ENCODE peak calls at places on chromosomes 6 and 20, in six cellular contexts. One of them, this sample, is unnamed.

GRCh38 chr6:146884728-146885127 is 286.0 kb downstream of the ADGB start:
- DNase-seq in kidney epithelial cell: peak
- DNase-seq in psoas muscle: no peak
- DNase-seq in heart right ventricle: no peak
- DNase-seq in foreskin fibroblast: no peak
- DNase-seq in upper lobe of right lung: no peak
- DNase-seq in this sample: no peak

GRCh38 chr20:19880256-19881079 is 122.4 kb downstream of the RIN2 start:
- DNase-seq in psoas muscle: no peak
- DNase-seq in foreskin fibroblast: no peak
- DNase-seq in upper lobe of right lung: no peak
- DNase-seq in kidney epithelial cell: peak
- DNase-seq in heart right ventricle: no peak
- DNase-seq in this sample: no peak

GRCh38 chr20:10110151-10110550 is 75.4 kb downstream of the ANKEF1 start:
- DNase-seq in heart right ventricle: no peak
- DNase-seq in upper lobe of right lung: no peak
- DNase-seq in kidney epithelial cell: no peak
- DNase-seq in psoas muscle: no peak
- DNase-seq in foreskin fibroblast: peak
- DNase-seq in this sample: no peak

GRCh38 chr20:59413326-59413865 is 113.0 kb downstream of the EDN3 start:
- DNase-seq in upper lobe of right lung: no peak
- DNase-seq in heart right ventricle: no peak
- DNase-seq in psoas muscle: no peak
- DNase-seq in foreskin fibroblast: no peak
- DNase-seq in kidney epithelial cell: no peak
- DNase-seq in this sample: no peak

GRCh38 chr20:6055981-6056569 is 2.2 kb upstream of the LRRN4 start:
- DNase-seq in heart right ventricle: no peak
- DNase-seq in foreskin fibroblast: no peak
- DNase-seq in kidney epithelial cell: no peak
- DNase-seq in upper lobe of right lung: no peak
- DNase-seq in psoas muscle: no peak
- DNase-seq in this sample: no peak

GRCh38 chr6:34568341-34568680 is 12.2 kb upstream of the SPDEF start:
- DNase-seq in kidney epithelial cell: no peak
- DNase-seq in psoas muscle: no peak
- DNase-seq in foreskin fibroblast: no peak
- DNase-seq in upper lobe of right lung: no peak
- DNase-seq in heart right ventricle: no peak
- DNase-seq in this sample: no peak

GRCh38 chr20:52410182-52410647 is 218.6 kb upstream of the ZFP64 start:
- DNase-seq in kidney epithelial cell: peak
- DNase-seq in foreskin fibroblast: no peak
- DNase-seq in psoas muscle: no peak
- DNase-seq in upper lobe of right lung: no peak
- DNase-seq in heart right ventricle: peak
- DNase-seq in this sample: peak

GRCh38 chr20:9154464-9155024 is 85.7 kb downstream of the PLCB4 start:
- DNase-seq in upper lobe of right lung: no peak
- DNase-seq in foreskin fibroblast: no peak
- DNase-seq in heart right ventricle: no peak
- DNase-seq in kidney epithelial cell: no peak
- DNase-seq in psoas muscle: no peak
- DNase-seq in this sample: no peak

GRCh38 chr20:63106765-63107448 is 100.1 kb upstream of the BHLHE23 start:
- DNase-seq in foreskin fibroblast: no peak
- DNase-seq in heart right ventricle: no peak
- DNase-seq in kidney epithelial cell: no peak
- DNase-seq in psoas muscle: no peak
- DNase-seq in upper lobe of right lung: no peak
- DNase-seq in this sample: no peak

GRCh38 chr6:39302011-39302410 is 12.2 kb downstream of the KCNK17 start:
- DNase-seq in upper lobe of right lung: no peak
- DNase-seq in psoas muscle: no peak
- DNase-seq in kidney epithelial cell: no peak
- DNase-seq in heart right ventricle: no peak
- DNase-seq in foreskin fibroblast: no peak
- DNase-seq in this sample: no peak

GRCh38 chr6:39304951-39305350 is 9.3 kb downstream of the KCNK17 start:
- DNase-seq in upper lobe of right lung: no peak
- DNase-seq in kidney epithelial cell: no peak
- DNase-seq in psoas muscle: no peak
- DNase-seq in heart right ventricle: no peak
- DNase-seq in foreskin fibroblast: no peak
- DNase-seq in this sample: no peak

GRCh38 chr6:39301606-39302005 is 12.6 kb downstream of the KCNK17 start:
- DNase-seq in heart right ventricle: no peak
- DNase-seq in kidney epithelial cell: no peak
- DNase-seq in upper lobe of right lung: no peak
- DNase-seq in foreskin fibroblast: no peak
- DNase-seq in psoas muscle: no peak
- DNase-seq in this sample: no peak

GRCh38 chr6:39302669-39303424 is 11.4 kb downstream of the KCNK17 start:
- DNase-seq in psoas muscle: peak
- DNase-seq in heart right ventricle: peak
- DNase-seq in upper lobe of right lung: peak
- DNase-seq in kidney epithelial cell: no peak
- DNase-seq in foreskin fibroblast: peak
- DNase-seq in this sample: no peak

GRCh38 chr6:39303425-39304153 is 10.6 kb downstream of the KCNK17 start:
- DNase-seq in psoas muscle: no peak
- DNase-seq in kidney epithelial cell: no peak
- DNase-seq in heart right ventricle: no peak
- DNase-seq in foreskin fibroblast: no peak
- DNase-seq in upper lobe of right lung: no peak
- DNase-seq in this sample: no peak
- H3K4me3 ChIP-seq in psoas muscle: no peak
- H3K4me3 ChIP-seq in kidney epithelial cell: no peak
- H3K4me3 ChIP-seq in heart right ventricle: no peak
- H3K4me3 ChIP-seq in foreskin fibroblast: no peak
- H3K4me3 ChIP-seq in upper lobe of right lung: no peak
- H3K4me3 ChIP-seq in this sample: no peak

DNA sequence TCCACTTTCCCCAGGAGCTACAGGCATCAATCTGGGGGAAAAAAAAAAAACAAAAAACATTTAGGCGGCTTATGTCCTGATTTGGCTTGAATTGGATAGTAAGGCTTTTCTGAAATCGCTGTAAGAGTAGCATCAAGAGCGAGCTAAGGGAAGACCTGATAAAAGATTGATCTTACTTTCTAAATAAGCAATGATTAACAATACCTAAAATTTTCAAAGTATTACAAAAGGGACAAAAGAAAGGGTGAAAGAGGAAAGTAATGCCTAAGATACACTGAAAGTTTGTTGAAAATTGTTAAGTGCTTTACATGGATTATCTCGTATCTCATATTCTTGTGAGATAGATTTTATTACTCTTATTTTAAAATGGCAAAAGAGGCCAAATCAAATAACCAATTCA is 106.5 kb upstream of the PRSS16 start:
- DNase-seq in foreskin fibroblast: no peak
- DNase-seq in heart right ventricle: no peak
- DNase-seq in psoas muscle: no peak
- DNase-seq in kidney epithelial cell: no peak
- DNase-seq in upper lobe of right lung: no peak
- DNase-seq in this sample: no peak
- H3K4me3 ChIP-seq in foreskin fibroblast: peak
- H3K4me3 ChIP-seq in heart right ventricle: no peak
- H3K4me3 ChIP-seq in psoas muscle: no peak
- H3K4me3 ChIP-seq in kidney epithelial cell: no peak
- H3K4me3 ChIP-seq in upper lobe of right lung: no peak
- H3K4me3 ChIP-seq in this sample: no peak

GRCh38 chr20:33668087-33668790 is 1.5 kb downstream of the ACTL10 start:
- DNase-seq in foreskin fibroblast: no peak
- DNase-seq in upper lobe of right lung: no peak
- DNase-seq in kidney epithelial cell: no peak
- DNase-seq in heart right ventricle: peak
- DNase-seq in psoas muscle: no peak
- DNase-seq in this sample: no peak
- H3K4me3 ChIP-seq in foreskin fibroblast: no peak
- H3K4me3 ChIP-seq in upper lobe of right lung: peak
- H3K4me3 ChIP-seq in kidney epithelial cell: no peak
- H3K4me3 ChIP-seq in heart right ventricle: peak
- H3K4me3 ChIP-seq in psoas muscle: peak
- H3K4me3 ChIP-seq in this sample: no peak

DNA sequence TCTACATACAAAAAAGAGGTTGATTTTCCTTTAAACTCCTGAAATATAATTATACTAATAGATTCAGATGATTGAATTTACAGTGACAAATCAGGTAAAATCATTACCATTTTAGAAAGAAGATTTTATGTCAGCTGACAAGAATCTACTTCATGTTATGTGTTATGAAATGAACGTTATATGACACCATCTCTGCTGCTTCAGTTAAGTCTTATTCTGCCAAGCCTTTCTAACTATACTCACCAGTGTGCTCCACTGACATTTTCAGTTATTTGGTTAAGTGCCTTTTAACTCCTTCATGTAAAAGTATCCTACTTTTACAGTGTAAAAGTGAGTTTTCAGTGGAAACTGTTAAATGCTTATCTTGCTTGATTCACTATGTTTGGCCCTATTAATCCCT is 80.4 kb downstream of the RWDD2A start:
- DNase-seq in heart right ventricle: no peak
- DNase-seq in upper lobe of right lung: no peak
- DNase-seq in psoas muscle: no peak
- DNase-seq in foreskin fibroblast: peak
- DNase-seq in kidney epithelial cell: no peak
- DNase-seq in this sample: no peak
- H3K4me3 ChIP-seq in heart right ventricle: no peak
- H3K4me3 ChIP-seq in upper lobe of right lung: no peak
- H3K4me3 ChIP-seq in psoas muscle: no peak
- H3K4me3 ChIP-seq in foreskin fibroblast: no peak
- H3K4me3 ChIP-seq in kidney epithelial cell: no peak
- H3K4me3 ChIP-seq in this sample: no peak

DNA sequence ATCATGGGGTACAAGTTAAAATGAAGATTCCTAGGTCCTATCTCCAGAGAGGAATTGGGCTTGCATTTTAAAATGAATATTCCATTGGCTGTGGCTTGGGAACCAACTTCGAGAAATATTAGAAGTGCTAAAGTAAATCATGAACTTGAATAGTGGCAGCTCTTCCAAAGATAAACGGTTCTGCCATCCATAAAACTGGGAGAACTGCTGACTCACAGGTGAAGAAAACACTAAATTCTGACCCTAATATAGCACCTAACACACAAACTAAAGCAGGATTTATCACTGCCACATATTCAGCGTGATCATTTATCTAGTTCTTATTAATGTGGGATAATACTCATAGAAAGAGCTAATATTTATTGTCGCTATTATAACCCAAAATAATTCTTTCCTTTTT is 508.1 kb upstream of the ID4 start:
- DNase-seq in upper lobe of right lung: no peak
- DNase-seq in kidney epithelial cell: no peak
- DNase-seq in foreskin fibroblast: no peak
- DNase-seq in heart right ventricle: no peak
- DNase-seq in psoas muscle: no peak
- DNase-seq in this sample: no peak
- H3K4me3 ChIP-seq in upper lobe of right lung: no peak
- H3K4me3 ChIP-seq in kidney epithelial cell: no peak
- H3K4me3 ChIP-seq in foreskin fibroblast: no peak
- H3K4me3 ChIP-seq in heart right ventricle: no peak
- H3K4me3 ChIP-seq in psoas muscle: no peak
- H3K4me3 ChIP-seq in this sample: no peak

GRCh38 chr6:42045538-42046460 is 4.5 kb upstream of the TAF8 start:
- DNase-seq in foreskin fibroblast: peak
- DNase-seq in psoas muscle: peak
- DNase-seq in upper lobe of right lung: peak
- DNase-seq in kidney epithelial cell: peak
- DNase-seq in heart right ventricle: peak
- DNase-seq in this sample: peak
- H3K4me3 ChIP-seq in foreskin fibroblast: peak
- H3K4me3 ChIP-seq in psoas muscle: peak
- H3K4me3 ChIP-seq in upper lobe of right lung: peak
- H3K4me3 ChIP-seq in kidney epithelial cell: no peak
- H3K4me3 ChIP-seq in heart right ventricle: peak
- H3K4me3 ChIP-seq in this sample: no peak

GRCh38 chr6:44603044-44603686 is 215.7 kb downstream of the CDC5L start:
- DNase-seq in kidney epithelial cell: no peak
- DNase-seq in heart right ventricle: no peak
- DNase-seq in foreskin fibroblast: no peak
- DNase-seq in upper lobe of right lung: no peak
- DNase-seq in psoas muscle: no peak
- DNase-seq in this sample: no peak
- H3K4me3 ChIP-seq in kidney epithelial cell: no peak
- H3K4me3 ChIP-seq in heart right ventricle: no peak
- H3K4me3 ChIP-seq in foreskin fibroblast: no peak
- H3K4me3 ChIP-seq in upper lobe of right lung: no peak
- H3K4me3 ChIP-seq in psoas muscle: no peak
- H3K4me3 ChIP-seq in this sample: no peak